ENCODE peak calls at places on chromosome 12, in nine cellular contexts. U, F, G, H, A, E, O, W and M are unnamed samples. For H3K9me3, the result is how much of the 10 kb centered on the place peaks cover.

GRCh38 chr12:71128191-71128590 is 29.6 kb downstream of the TSPAN8 start:
- DNase-seq in F (no peak), O (no peak), G (no peak), W (no peak), A (no peak), H (peak), E (no peak), U (no peak), M (no peak)

GRCh38 chr12:103798586-103798985 is 42.4 kb downstream of the NT5DC3 start:
- DNase-seq in W (no peak), G (no peak), A (no peak), F (no peak), U (no peak), H (no peak), O (no peak), E (no peak), M (no peak)

GRCh38 chr12:76883826-76884225 is 5.0 kb upstream of the CSRP2 start:
- DNase-seq in E (peak), G (no peak), F (no peak), H (no peak), A (no peak), W (no peak), O (peak), U (peak), M (no peak)

GRCh38 chr12:4908694-4909396 is 860 bp upstream of the KCNA1 start:
- DNase-seq in U (no peak), H (no peak), A (no peak), W (no peak), G (no peak), F (no peak), O (peak), E (no peak), M (peak)

GRCh38 chr12:85765443-85765842 is 70.8 kb downstream of the RASSF9 start:
- DNase-seq in O (no peak), W (no peak), U (no peak), A (no peak), F (no peak), E (no peak), G (no peak), H (no peak), M (no peak)

GRCh38 chr12:108091351-108091750 is 37.7 kb upstream of the WSCD2 start:
- DNase-seq in F (no peak), H (no peak), A (no peak), E (no peak), W (no peak), G (no peak), U (no peak), O (no peak), M (no peak)

GRCh38 chr12:90174198-90174510 is 465.5 kb upstream of the ATP2B1 start:
- DNase-seq in H (no peak), U (no peak), O (peak), W (no peak), F (no peak), E (no peak), G (no peak), A (no peak), M (no peak)

GRCh38 chr12:85422766-85423165 is 142.7 kb downstream of the ALX1 start:
- DNase-seq in W (no peak), O (no peak), A (no peak), U (no peak), H (no peak), E (no peak), G (no peak), F (no peak), M (no peak)

GRCh38 chr12:122747224-122748175 is 5.1 kb upstream of the DENR start:
- DNase-seq in G (no peak), F (no peak), O (no peak), E (no peak), W (peak), U (no peak), H (no peak), A (peak), M (no peak)

GRCh38 chr12:3279415-3279780 is 202.2 kb downstream of the TSPAN9 start:
- DNase-seq in O (no peak), F (no peak), U (no peak), W (no peak), H (no peak), G (no peak), E (no peak), A (no peak), M (no peak)

GRCh38 chr12:120136093-120136770 is 19.7 kb upstream of the RAB35 start:
- DNase-seq in U (no peak), O (no peak), E (no peak), H (no peak), A (no peak), W (no peak), G (no peak), F (no peak), M (no peak)

GRCh38 chr12:126773012-126773411 is 1494.0 kb upstream of the TMEM132C start:
- DNase-seq in E (no peak), G (no peak), U (no peak), H (no peak), F (no peak), A (no peak), O (no peak), W (no peak), M (no peak)
- H3K9me3 ChIP-seq in E (under half), G (under half), U (under half), H (under half), F (under half), A (under half), O (under half), W (under half), M (under half)

DNA sequence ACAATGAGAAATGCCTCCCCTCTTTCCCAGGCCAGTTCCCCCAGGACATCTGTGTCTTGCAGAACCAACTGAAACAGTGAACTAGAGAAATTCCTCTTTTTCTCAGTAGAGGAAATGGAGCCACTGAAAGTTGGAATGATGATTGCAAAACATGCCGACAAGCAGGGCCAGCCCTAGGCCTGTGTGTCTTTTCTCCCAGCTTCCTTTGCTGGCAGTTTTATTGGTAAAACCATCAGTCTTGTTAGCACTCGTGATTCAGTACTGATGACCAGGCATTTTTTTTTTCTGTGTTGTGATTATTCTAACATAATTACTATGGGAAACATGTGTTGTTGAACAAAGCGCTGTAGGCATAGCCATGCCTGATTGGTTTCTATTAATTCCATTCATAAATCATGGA is 620.6 kb downstream of the AACS start:
- DNase-seq in O (no peak), U (no peak), E (peak), A (no peak), F (no peak), G (no peak), H (no peak), W (no peak), M (no peak)
- H3K9me3 ChIP-seq in O (under half), U (under half), E (under half), A (under half), F (under half), G (under half), H (under half), W (under half), M (under half)

GRCh38 chr12:38116968-38117367 is 199.6 kb upstream of the ALG10B start:
- DNase-seq in O (no peak), E (no peak), W (no peak), H (no peak), F (no peak), A (no peak), U (no peak), G (no peak), M (no peak)
- H3K9me3 ChIP-seq in O (under half), E (under half), W (under half), H (under half), F (under half), A (under half), U (under half), G (under half), M (under half)

GRCh38 chr12:133026996-133027395 is 10.3 kb upstream of the ZNF84 start:
- DNase-seq in W (no peak), E (no peak), F (no peak), O (no peak), U (no peak), A (no peak), H (no peak), G (no peak), M (no peak)

DNA sequence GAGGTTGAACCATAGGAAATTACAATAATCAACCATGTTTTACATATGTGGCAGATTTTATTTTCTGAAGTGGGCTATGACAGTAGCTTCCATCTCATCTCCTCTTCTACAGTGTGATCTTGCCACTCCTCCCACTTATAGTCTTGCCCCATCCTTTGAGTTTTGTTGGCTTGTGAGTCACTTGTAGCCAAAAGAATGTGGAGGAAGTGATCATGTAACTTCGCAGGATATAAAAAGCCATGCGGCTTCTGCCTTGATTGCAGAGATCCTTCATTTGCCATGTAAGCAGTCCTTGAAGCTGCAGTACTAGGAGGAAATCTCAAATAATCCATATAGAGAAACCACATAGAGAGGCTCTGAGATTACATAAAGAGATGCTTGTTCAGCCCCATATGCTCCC is 13.7 kb upstream of the ZNF84 start:
- DNase-seq in H (no peak), W (no peak), O (peak), F (no peak), A (no peak), U (no peak), E (no peak), G (no peak), M (no peak)
- H3K9me3 ChIP-seq in H (under half), W (under half), O (under half), F (under half), A (half or more), U (half or more), E (under half), G (half or more), M (under half)

GRCh38 chr12:34333337-34333736 is 311.0 kb downstream of the ALG10 start:
- DNase-seq in U (no peak), A (no peak), H (no peak), O (no peak), G (no peak), W (no peak), E (no peak), F (no peak), M (no peak)
- H3K9me3 ChIP-seq in U (under half), A (under half), H (half or more), O (under half), G (half or more), W (under half), E (under half), F (under half), M (under half)

GRCh38 chr12:40164034-40164433 is 58.2 kb upstream of the SLC2A13 start:
- DNase-seq in E (no peak), U (no peak), O (no peak), G (no peak), A (no peak), H (no peak), F (no peak), W (no peak), M (no peak)

GRCh38 chr12:40158592-40159111 is 52.8 kb upstream of the SLC2A13 start:
- DNase-seq in U (no peak), W (no peak), O (no peak), F (peak), E (no peak), G (no peak), H (peak), A (no peak), M (no peak)

GRCh38 chr12:40156031-40156764 is 50.3 kb upstream of the SLC2A13 start:
- DNase-seq in H (no peak), A (no peak), O (no peak), F (no peak), G (no peak), W (no peak), E (no peak), U (no peak), M (no peak)

GRCh38 chr12:40157307-40157706 is 51.4 kb upstream of the SLC2A13 start:
- DNase-seq in F (no peak), W (no peak), A (no peak), E (no peak), U (no peak), H (no peak), G (no peak), O (no peak), M (no peak)

DNA sequence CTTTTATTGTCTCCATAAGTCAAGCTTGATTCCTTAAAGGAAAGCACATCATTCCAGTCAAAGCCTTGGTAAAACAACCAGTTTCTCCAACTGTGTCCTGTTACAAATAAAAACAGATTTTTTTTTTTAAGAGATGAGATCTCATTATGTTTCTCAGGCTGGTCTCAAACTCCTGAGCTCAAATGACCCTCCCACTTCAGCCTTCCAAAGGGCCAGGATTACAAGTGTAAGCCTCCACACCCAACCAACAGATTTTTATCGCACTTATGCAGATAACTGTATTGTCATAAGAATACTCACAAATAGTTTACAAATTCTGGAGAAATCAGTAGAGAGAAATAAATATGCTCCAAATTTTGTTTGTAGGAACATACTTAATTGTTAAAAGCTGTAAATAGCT is 56.1 kb upstream of the SLC2A13 start:
- DNase-seq in H (no peak), F (no peak), E (no peak), W (no peak), U (no peak), A (no peak), O (no peak), G (no peak), M (no peak)
- H3K9me3 ChIP-seq in H (under half), F (under half), E (under half), W (under half), U (under half), A (under half), O (under half), G (under half), M (under half)

DNA sequence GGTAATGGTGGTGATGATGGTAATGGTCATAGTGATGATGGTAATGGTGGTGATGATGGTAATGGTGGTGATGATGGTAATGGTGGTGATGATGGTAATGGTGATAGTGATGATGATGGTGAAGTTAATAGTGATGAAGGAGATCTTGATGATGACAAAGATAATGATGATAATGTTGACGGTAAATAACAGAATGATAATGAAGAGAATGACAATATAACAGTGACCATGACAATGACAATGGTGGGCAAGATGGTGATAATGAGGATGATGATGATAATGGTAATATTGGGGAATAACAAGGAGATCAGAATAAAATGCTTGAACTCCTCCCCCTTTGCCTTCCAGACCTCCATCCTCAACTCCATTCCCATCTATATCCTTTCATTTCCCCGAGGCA is 233.3 kb upstream of the SFSWAP start:
- DNase-seq in F (no peak), G (no peak), E (no peak), A (no peak), U (no peak), H (no peak), O (no peak), W (no peak), M (no peak)
- H3K9me3 ChIP-seq in F (under half), G (under half), E (under half), A (under half), U (under half), H (under half), O (under half), W (under half), M (under half)

GRCh38 chr12:31989571-31989970 is 30.4 kb downstream of the RESF1 start:
- DNase-seq in G (no peak), U (no peak), O (no peak), E (no peak), A (no peak), W (no peak), F (no peak), H (no peak), M (no peak)

GRCh38 chr12:31985832-31986231 is 26.6 kb downstream of the RESF1 start:
- DNase-seq in F (no peak), G (no peak), O (no peak), E (no peak), H (no peak), W (no peak), U (no peak), A (no peak), M (no peak)

GRCh38 chr12:31989987-31990386 is 30.8 kb downstream of the RESF1 start:
- DNase-seq in A (no peak), G (no peak), W (no peak), O (no peak), H (no peak), U (no peak), E (no peak), F (no peak), M (no peak)

DNA sequence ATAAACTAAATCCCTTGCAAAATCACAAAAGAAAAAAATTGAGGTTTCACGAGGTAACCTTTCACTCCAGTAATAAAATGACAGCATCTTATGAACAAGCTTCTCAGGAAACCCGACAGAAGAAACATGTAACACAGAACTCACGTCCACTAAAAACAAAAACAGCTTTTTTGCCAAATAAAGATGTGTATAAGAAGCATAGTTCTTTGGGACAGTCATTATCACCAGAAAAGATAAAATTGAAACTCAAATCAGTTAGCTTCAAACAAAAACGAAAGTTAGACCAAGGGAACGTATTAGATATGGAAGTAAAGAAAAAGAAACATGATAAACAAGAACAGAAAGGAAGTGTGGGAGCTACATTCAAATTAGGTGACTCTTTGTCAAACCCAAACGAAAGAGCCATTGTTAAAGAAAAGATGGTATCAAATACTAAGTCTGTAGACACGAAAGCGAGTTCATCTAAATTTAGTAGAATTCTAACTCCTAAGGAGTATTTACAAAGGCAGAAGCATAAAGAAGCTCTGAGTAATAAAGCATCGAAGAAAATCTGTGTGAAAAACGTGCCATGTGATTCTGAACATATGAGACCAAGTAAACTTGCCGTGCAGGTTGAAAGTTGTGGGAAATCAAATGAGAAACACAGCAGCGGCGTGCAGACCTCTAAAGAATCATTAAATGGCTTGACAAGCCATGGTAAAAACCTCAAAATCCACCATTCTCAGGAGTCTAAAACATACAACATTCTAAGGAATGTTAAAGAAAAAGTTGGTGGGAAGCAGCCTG is 25.8 kb downstream of the RESF1 start:
- DNase-seq in H (no peak), A (no peak), E (no peak), O (no peak), W (no peak), U (no peak), F (no peak), G (no peak), M (no peak)
- H3K9me3 ChIP-seq in H (under half), A (under half), E (under half), O (under half), W (under half), U (under half), F (under half), G (under half), M (under half)